ENCODE peak calls at places on chromosomes 6 and 20, in nine cellular contexts. One of them, this sample, is unnamed.

GRCh38 chr6:18053071-18053475 is 65.6 kb upstream of the KIF13A start:
- DNase-seq in HL-60: no peak
- DNase-seq in A549: no peak
- DNase-seq in mammary epithelial cell: peak
- DNase-seq in aorta: no peak
- DNase-seq in colonic mucosa: no peak
- DNase-seq in OCI-LY7: no peak
- DNase-seq in thoracic aorta: no peak
- DNase-seq in uterus: no peak
- DNase-seq in this sample: no peak

GRCh38 chr6:3315068-3315467 is 56.3 kb downstream of the PSMG4 start:
- DNase-seq in HL-60: no peak
- DNase-seq in A549: no peak
- DNase-seq in mammary epithelial cell: no peak
- DNase-seq in aorta: peak
- DNase-seq in colonic mucosa: no peak
- DNase-seq in OCI-LY7: no peak
- DNase-seq in thoracic aorta: no peak
- DNase-seq in uterus: peak
- DNase-seq in this sample: no peak

GRCh38 chr6:25179051-25179778 is 100.0 kb upstream of the CARMIL1 start:
- DNase-seq in HL-60: no peak
- DNase-seq in A549: no peak
- DNase-seq in mammary epithelial cell: no peak
- DNase-seq in aorta: no peak
- DNase-seq in colonic mucosa: no peak
- DNase-seq in OCI-LY7: no peak
- DNase-seq in thoracic aorta: no peak
- DNase-seq in uterus: no peak
- DNase-seq in this sample: no peak

GRCh38 chr6:159443521-159443920 is 249.5 kb downstream of the SOD2 start:
- DNase-seq in HL-60: no peak
- DNase-seq in A549: no peak
- DNase-seq in mammary epithelial cell: no peak
- DNase-seq in aorta: no peak
- DNase-seq in colonic mucosa: no peak
- DNase-seq in OCI-LY7: no peak
- DNase-seq in thoracic aorta: no peak
- DNase-seq in uterus: no peak
- DNase-seq in this sample: no peak

GRCh38 chr6:25192562-25192961 is 86.6 kb upstream of the CARMIL1 start:
- DNase-seq in HL-60: no peak
- DNase-seq in A549: no peak
- DNase-seq in mammary epithelial cell: no peak
- DNase-seq in aorta: no peak
- DNase-seq in colonic mucosa: no peak
- DNase-seq in OCI-LY7: no peak
- DNase-seq in thoracic aorta: no peak
- DNase-seq in uterus: peak
- DNase-seq in this sample: no peak

GRCh38 chr6:35755525-35755924 is 18.7 kb downstream of the ARMC12 start:
- DNase-seq in HL-60: no peak
- DNase-seq in A549: no peak
- DNase-seq in mammary epithelial cell: no peak
- DNase-seq in aorta: no peak
- DNase-seq in colonic mucosa: no peak
- DNase-seq in OCI-LY7: no peak
- DNase-seq in thoracic aorta: no peak
- DNase-seq in uterus: no peak
- DNase-seq in this sample: no peak

GRCh38 chr20:3543901-3544507 is 73.2 kb downstream of the ATRN start:
- DNase-seq in HL-60: no peak
- DNase-seq in A549: no peak
- DNase-seq in mammary epithelial cell: peak
- DNase-seq in aorta: no peak
- DNase-seq in colonic mucosa: no peak
- DNase-seq in OCI-LY7: no peak
- DNase-seq in thoracic aorta: no peak
- DNase-seq in uterus: no peak
- DNase-seq in this sample: no peak

GRCh38 chr20:36644713-36645109 is 1.3 kb downstream of the SLA2 start:
- DNase-seq in HL-60: no peak
- DNase-seq in A549: no peak
- DNase-seq in mammary epithelial cell: no peak
- DNase-seq in aorta: no peak
- DNase-seq in colonic mucosa: no peak
- DNase-seq in OCI-LY7: no peak
- DNase-seq in thoracic aorta: no peak
- DNase-seq in uterus: no peak
- DNase-seq in this sample: no peak

GRCh38 chr6:42255050-42255449 is 37.4 kb upstream of the MRPS10 start:
- DNase-seq in HL-60: no peak
- DNase-seq in A549: no peak
- DNase-seq in mammary epithelial cell: no peak
- DNase-seq in aorta: no peak
- DNase-seq in colonic mucosa: no peak
- DNase-seq in OCI-LY7: no peak
- DNase-seq in thoracic aorta: no peak
- DNase-seq in uterus: no peak
- DNase-seq in this sample: no peak

GRCh38 chr6:7939186-7939863 is 28.7 kb upstream of the TXNDC5 start:
- DNase-seq in HL-60: no peak
- DNase-seq in A549: no peak
- DNase-seq in mammary epithelial cell: no peak
- DNase-seq in aorta: no peak
- DNase-seq in colonic mucosa: no peak
- DNase-seq in OCI-LY7: no peak
- DNase-seq in thoracic aorta: no peak
- DNase-seq in uterus: no peak
- DNase-seq in this sample: no peak
- H3K27ac ChIP-seq in HL-60: peak
- H3K27ac ChIP-seq in A549: no peak
- H3K27ac ChIP-seq in mammary epithelial cell: no peak
- H3K27ac ChIP-seq in aorta: no peak
- H3K27ac ChIP-seq in colonic mucosa: no peak
- H3K27ac ChIP-seq in OCI-LY7: no peak
- H3K27ac ChIP-seq in thoracic aorta: no peak
- H3K27ac ChIP-seq in uterus: no peak
- H3K27ac ChIP-seq in this sample: no peak

GRCh38 chr20:63072231-63072791 is 65.5 kb upstream of the BHLHE23 start:
- DNase-seq in HL-60: no peak
- DNase-seq in A549: no peak
- DNase-seq in mammary epithelial cell: no peak
- DNase-seq in aorta: peak
- DNase-seq in colonic mucosa: no peak
- DNase-seq in OCI-LY7: no peak
- DNase-seq in thoracic aorta: no peak
- DNase-seq in uterus: no peak
- DNase-seq in this sample: no peak
- H3K4me3 ChIP-seq in HL-60: no peak
- H3K4me3 ChIP-seq in A549: peak
- H3K4me3 ChIP-seq in mammary epithelial cell: no peak
- H3K4me3 ChIP-seq in aorta: no peak
- H3K4me3 ChIP-seq in colonic mucosa: no peak
- H3K4me3 ChIP-seq in OCI-LY7: no peak
- H3K4me3 ChIP-seq in thoracic aorta: no peak
- H3K4me3 ChIP-seq in uterus: no peak
- H3K4me3 ChIP-seq in this sample: no peak

GRCh38 chr6:69456086-69456485 is 340.7 kb downstream of the LMBRD1 start:
- DNase-seq in HL-60: no peak
- DNase-seq in A549: no peak
- DNase-seq in mammary epithelial cell: no peak
- DNase-seq in aorta: no peak
- DNase-seq in colonic mucosa: no peak
- DNase-seq in OCI-LY7: no peak
- DNase-seq in thoracic aorta: no peak
- DNase-seq in uterus: no peak
- DNase-seq in this sample: no peak
- H3K27ac ChIP-seq in HL-60: no peak
- H3K27ac ChIP-seq in A549: no peak
- H3K27ac ChIP-seq in mammary epithelial cell: no peak
- H3K27ac ChIP-seq in aorta: no peak
- H3K27ac ChIP-seq in colonic mucosa: no peak
- H3K27ac ChIP-seq in OCI-LY7: no peak
- H3K27ac ChIP-seq in thoracic aorta: no peak
- H3K27ac ChIP-seq in uterus: no peak
- H3K27ac ChIP-seq in this sample: no peak

GRCh38 chr20:63624486-63624885 is 2.4 kb downstream of the GMEB2 start:
- DNase-seq in HL-60: no peak
- DNase-seq in A549: no peak
- DNase-seq in mammary epithelial cell: no peak
- DNase-seq in aorta: peak
- DNase-seq in colonic mucosa: no peak
- DNase-seq in OCI-LY7: no peak
- DNase-seq in thoracic aorta: no peak
- DNase-seq in uterus: no peak
- DNase-seq in this sample: no peak
- H3K4me3 ChIP-seq in HL-60: no peak
- H3K4me3 ChIP-seq in A549: no peak
- H3K4me3 ChIP-seq in mammary epithelial cell: no peak
- H3K4me3 ChIP-seq in aorta: no peak
- H3K4me3 ChIP-seq in colonic mucosa: no peak
- H3K4me3 ChIP-seq in OCI-LY7: no peak
- H3K4me3 ChIP-seq in thoracic aorta: no peak
- H3K4me3 ChIP-seq in uterus: no peak
- H3K4me3 ChIP-seq in this sample: no peak

GRCh38 chr6:78749326-78749725 is 118.0 kb upstream of the IRAK1BP1 start:
- DNase-seq in HL-60: no peak
- DNase-seq in A549: no peak
- DNase-seq in mammary epithelial cell: peak
- DNase-seq in aorta: no peak
- DNase-seq in colonic mucosa: no peak
- DNase-seq in OCI-LY7: no peak
- DNase-seq in thoracic aorta: no peak
- DNase-seq in uterus: no peak
- DNase-seq in this sample: no peak

GRCh38 chr6:78744144-78744543 is 123.2 kb upstream of the IRAK1BP1 start:
- DNase-seq in HL-60: no peak
- DNase-seq in A549: no peak
- DNase-seq in mammary epithelial cell: no peak
- DNase-seq in aorta: no peak
- DNase-seq in colonic mucosa: no peak
- DNase-seq in OCI-LY7: no peak
- DNase-seq in thoracic aorta: no peak
- DNase-seq in uterus: no peak
- DNase-seq in this sample: no peak

DNA sequence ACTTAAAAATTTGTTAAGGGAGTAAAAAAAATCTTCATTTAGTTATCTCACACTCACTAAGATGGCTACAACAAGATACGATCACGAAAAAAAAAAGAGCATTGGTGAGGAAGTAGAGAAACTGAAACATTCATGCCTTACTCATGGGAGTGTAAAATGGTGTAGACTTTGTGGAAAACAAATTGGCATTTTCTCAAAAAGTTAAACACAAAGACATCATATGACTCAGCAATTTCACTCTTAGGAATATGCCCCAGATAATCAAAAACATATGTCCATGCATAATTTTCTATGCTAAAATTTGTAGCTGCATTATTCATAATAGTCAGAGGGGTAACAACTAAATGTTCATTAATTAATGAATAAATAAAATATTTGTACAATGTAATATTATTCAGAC is 120.9 kb upstream of the IRAK1BP1 start:
- DNase-seq in HL-60: no peak
- DNase-seq in A549: no peak
- DNase-seq in mammary epithelial cell: no peak
- DNase-seq in aorta: no peak
- DNase-seq in colonic mucosa: no peak
- DNase-seq in OCI-LY7: no peak
- DNase-seq in thoracic aorta: no peak
- DNase-seq in uterus: no peak
- DNase-seq in this sample: no peak
- H3K27ac ChIP-seq in HL-60: no peak
- H3K27ac ChIP-seq in A549: no peak
- H3K27ac ChIP-seq in mammary epithelial cell: no peak
- H3K27ac ChIP-seq in aorta: no peak
- H3K27ac ChIP-seq in colonic mucosa: no peak
- H3K27ac ChIP-seq in OCI-LY7: no peak
- H3K27ac ChIP-seq in thoracic aorta: no peak
- H3K27ac ChIP-seq in uterus: no peak
- H3K27ac ChIP-seq in this sample: no peak

GRCh38 chr20:61357119-61357518 is 105.1 kb downstream of the CDH4 start:
- DNase-seq in HL-60: no peak
- DNase-seq in A549: no peak
- DNase-seq in mammary epithelial cell: no peak
- DNase-seq in aorta: no peak
- DNase-seq in colonic mucosa: no peak
- DNase-seq in OCI-LY7: no peak
- DNase-seq in thoracic aorta: no peak
- DNase-seq in uterus: no peak
- DNase-seq in this sample: no peak
- H3K4me3 ChIP-seq in HL-60: no peak
- H3K4me3 ChIP-seq in A549: no peak
- H3K4me3 ChIP-seq in mammary epithelial cell: no peak
- H3K4me3 ChIP-seq in aorta: no peak
- H3K4me3 ChIP-seq in colonic mucosa: no peak
- H3K4me3 ChIP-seq in OCI-LY7: no peak
- H3K4me3 ChIP-seq in thoracic aorta: no peak
- H3K4me3 ChIP-seq in uterus: no peak
- H3K4me3 ChIP-seq in this sample: no peak

GRCh38 chr20:57435498-57436222 is 44.5 kb downstream of the RBM38 start:
- DNase-seq in HL-60: peak
- DNase-seq in A549: no peak
- DNase-seq in mammary epithelial cell: peak
- DNase-seq in aorta: peak
- DNase-seq in colonic mucosa: peak
- DNase-seq in OCI-LY7: peak
- DNase-seq in thoracic aorta: no peak
- DNase-seq in uterus: no peak
- DNase-seq in this sample: peak

GRCh38 chr20:57436223-57436545 is 45.0 kb downstream of the RBM38 start:
- DNase-seq in HL-60: no peak
- DNase-seq in A549: no peak
- DNase-seq in mammary epithelial cell: no peak
- DNase-seq in aorta: no peak
- DNase-seq in colonic mucosa: no peak
- DNase-seq in OCI-LY7: no peak
- DNase-seq in thoracic aorta: no peak
- DNase-seq in uterus: no peak
- DNase-seq in this sample: no peak

GRCh38 chr20:57434390-57434700 is 43.1 kb downstream of the RBM38 start:
- DNase-seq in HL-60: no peak
- DNase-seq in A549: no peak
- DNase-seq in mammary epithelial cell: no peak
- DNase-seq in aorta: no peak
- DNase-seq in colonic mucosa: no peak
- DNase-seq in OCI-LY7: peak
- DNase-seq in thoracic aorta: no peak
- DNase-seq in uterus: no peak
- DNase-seq in this sample: no peak

GRCh38 chr20:57433658-57434389 is 42.6 kb downstream of the RBM38 start:
- DNase-seq in HL-60: no peak
- DNase-seq in A549: no peak
- DNase-seq in mammary epithelial cell: no peak
- DNase-seq in aorta: no peak
- DNase-seq in colonic mucosa: no peak
- DNase-seq in OCI-LY7: no peak
- DNase-seq in thoracic aorta: no peak
- DNase-seq in uterus: no peak
- DNase-seq in this sample: peak

DNA sequence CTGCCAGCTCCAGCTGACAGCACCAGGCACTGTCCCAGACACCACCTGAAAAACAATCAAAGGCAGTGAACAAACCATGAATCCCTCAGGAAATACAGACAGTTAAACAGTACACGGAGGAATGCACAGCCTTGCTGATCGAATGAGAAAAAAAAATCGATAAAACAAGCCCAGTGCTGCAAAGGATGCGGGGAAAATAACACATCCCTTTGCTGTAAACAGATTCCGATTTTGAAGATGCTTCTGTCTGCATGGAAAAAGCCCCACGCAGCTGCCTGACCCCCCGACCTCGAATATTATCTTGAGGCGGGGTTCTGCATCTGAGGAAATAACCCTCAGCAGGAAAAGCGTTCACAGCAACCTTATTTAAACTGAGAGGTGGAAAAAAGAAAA is 43.9 kb downstream of the RBM38 start:
- DNase-seq in HL-60: no peak
- DNase-seq in A549: no peak
- DNase-seq in mammary epithelial cell: no peak
- DNase-seq in aorta: no peak
- DNase-seq in colonic mucosa: no peak
- DNase-seq in OCI-LY7: no peak
- DNase-seq in thoracic aorta: no peak
- DNase-seq in uterus: no peak
- DNase-seq in this sample: no peak
- H3K27ac ChIP-seq in HL-60: peak
- H3K27ac ChIP-seq in A549: no peak
- H3K27ac ChIP-seq in mammary epithelial cell: peak
- H3K27ac ChIP-seq in aorta: no peak
- H3K27ac ChIP-seq in colonic mucosa: no peak
- H3K27ac ChIP-seq in OCI-LY7: no peak
- H3K27ac ChIP-seq in thoracic aorta: no peak
- H3K27ac ChIP-seq in uterus: no peak
- H3K27ac ChIP-seq in this sample: no peak